ENCODE peak calls at places on chromosomes 4 and X, in seven cellular contexts. T is SK-N-SH, J is endothelial cell of umbilical vein, Y is HCT116, U is Panc1, V is upper lobe of left lung, Z is stomach. F is an unnamed sample.

GRCh38 chr4:152098365-152099060 is 337.7 kb upstream of the GATB start:
- DNase-seq in T (no peak), J (no peak), Y (no peak), U (no peak), V (no peak), Z (no peak), F (no peak)

GRCh38 chr4:137370206-137370633 is 162.1 kb downstream of the PCDH18 start:
- DNase-seq in T (no peak), J (no peak), Y (no peak), U (no peak), V (no peak), Z (no peak), F (no peak)

GRCh38 chr4:133868856-133869255 is 332.7 kb downstream of the PABPC4L start:
- DNase-seq in T (no peak), J (no peak), Y (no peak), U (no peak), V (no peak), Z (no peak), F (no peak)

GRCh38 chr4:76803522-76803921 is 94.4 kb downstream of the SOWAHB start:
- DNase-seq in T (no peak), J (peak; percentile 89), Y (no peak), U (peak; percentile 20), V (no peak), Z (no peak), F (no peak)

GRCh38 chr4:8854866-8855265 is 16.8 kb downstream of the HMX1 start:
- DNase-seq in T (no peak), J (no peak), Y (no peak), U (no peak), V (no peak), Z (no peak), F (no peak)

GRCh38 chr4:105560488-105560887 is 8.1 kb downstream of the ARHGEF38 start:
- DNase-seq in T (no peak), J (no peak), Y (no peak), U (no peak), V (no peak), Z (no peak), F (no peak)

GRCh38 chr4:57132746-57133142 is 22.6 kb upstream of the IGFBP7 start:
- DNase-seq in T (no peak), J (peak; percentile 33), Y (no peak), U (no peak), V (no peak), Z (no peak), F (no peak)

GRCh38 chr4:108272046-108272445 is 103.3 kb upstream of the LEF1 start:
- DNase-seq in T (no peak), J (no peak), Y (no peak), U (no peak), V (no peak), Z (no peak), F (no peak)

GRCh38 chrX:109347618-109348017 is 134.3 kb downstream of the GUCY2F start:
- DNase-seq in T (no peak), J (peak; percentile 72), Y (peak; percentile 19), U (no peak), V (no peak), Z (no peak), F (no peak)

GRCh38 chrX:153102436-153102835 is 30.2 kb downstream of the PNMA6A start:
- DNase-seq in T (no peak), J (no peak), Y (no peak), U (no peak), V (no peak), Z (no peak), F (no peak)

GRCh38 chr4:39331191-39331590 is 35.0 kb downstream of the RFC1 start:
- DNase-seq in T (no peak), J (no peak), Y (no peak), U (no peak), V (no peak), Z (no peak), F (no peak)

GRCh38 chr4:185839204-185839712 is 27.3 kb upstream of the SORBS2 start:
- DNase-seq in T (no peak), J (peak; percentile 95), Y (peak; percentile 54), U (peak; percentile 48), V (no peak), Z (no peak), F (peak; percentile 38)

GRCh38 chrX:119760026-119760902 is 1.9 kb downstream of the SOWAHD start:
- DNase-seq in T (peak; percentile 5), J (no peak), Y (no peak), U (no peak), V (no peak), Z (no peak), F (no peak)

GRCh38 chr4:14990484-14990883 is 11.8 kb upstream of the CPEB2 start:
- DNase-seq in T (no peak), J (no peak), Y (no peak), U (no peak), V (no peak), Z (no peak), F (no peak)

GRCh38 chr4:180120114-180120513 is 2123.1 kb upstream of the TENM3 start:
- DNase-seq in T (no peak), J (no peak), Y (no peak), U (no peak), V (no peak), Z (no peak), F (no peak)

GRCh38 chr4:139493176-139493575 is 39.3 kb downstream of the RAB33B start:
- DNase-seq in T (no peak), J (no peak), Y (no peak), U (no peak), V (no peak), Z (no peak), F (no peak)

GRCh38 chrX:73916931-73917657 is 354.1 kb downstream of the CHIC1 start:
- DNase-seq in T (no peak), J (peak; percentile 90), Y (peak; percentile 4), U (no peak), V (no peak), Z (no peak), F (no peak)

GRCh38 chrX:133444952-133445831 is 29.9 kb upstream of the GPC4 start:
- DNase-seq in T (no peak), J (no peak), Y (peak; percentile 31), U (no peak), V (no peak), Z (no peak), F (no peak)

GRCh38 chr4:38889143-38889542 is 21.5 kb downstream of the FAM114A1 start:
- DNase-seq in T (no peak), J (peak; percentile 89), Y (peak; percentile 83), U (no peak), V (no peak), Z (no peak), F (no peak)

GRCh38 chr4:152571296-152571695 is 35.4 kb upstream of the FBXW7 start:
- DNase-seq in T (no peak), J (no peak), Y (no peak), U (no peak), V (no peak), Z (no peak), F (no peak)

GRCh38 chr4:121696140-121696640 is 590 bp downstream of the ANXA5 start:
- DNase-seq in T (peak; percentile 26), J (peak; percentile 69), Y (no peak), U (no peak), V (peak; percentile 88), Z (peak; percentile 73), F (peak; percentile 71)

DNA sequence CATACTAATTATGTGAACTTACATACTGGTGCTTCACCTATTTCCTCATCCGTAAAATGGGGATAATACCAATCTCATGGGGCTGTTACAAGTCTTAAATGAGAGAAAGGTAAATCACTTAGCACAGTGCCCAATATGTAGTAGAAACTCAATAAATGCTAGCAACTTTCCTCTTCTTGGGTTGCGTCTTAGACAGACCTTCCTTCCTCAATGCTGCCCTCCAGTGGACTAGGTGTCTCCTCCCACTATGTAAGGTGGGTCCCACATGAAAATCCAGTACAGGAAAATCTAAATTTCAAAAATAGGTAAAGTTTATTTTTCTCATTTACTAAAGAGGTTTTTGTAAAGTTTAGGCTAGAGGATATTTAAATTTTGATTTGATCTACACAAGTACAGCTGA is 20.6 kb downstream of the ZDHHC9 start:
- DNase-seq in T (peak; percentile 52), J (peak; percentile 44), Y (no peak), U (no peak), V (peak; percentile 26), Z (peak; percentile 33), F (no peak)
- TF ChIP-seq CTCF in T (peak; percentile 67), J (peak; percentile 26), Y (peak; percentile 54), U (peak; percentile 74), V (peak; percentile 39), Z (no peak), F (peak; percentile 36)

GRCh38 chrX:41335590-41336331 is 1.8 kb downstream of the DDX3X start:
- DNase-seq in T (no peak), J (no peak), Y (no peak), U (no peak), V (no peak), Z (no peak), F (no peak)
- TF ChIP-seq POLR2AphosphoS5 in T (no peak), J (no peak), Y (peak; percentile 14), U (no peak), V (no peak), Z (no peak), F (no peak)

GRCh38 chr4:7630559-7631287 is 196.0 kb upstream of the PSAPL1 start:
- DNase-seq in T (peak; percentile 75), J (no peak), Y (peak; percentile 33), U (peak; percentile 53), V (no peak), Z (no peak), F (no peak)
- TF ChIP-seq CTCF in T (peak; percentile 16), J (no peak), Y (no peak), U (no peak), V (no peak), Z (no peak), F (no peak)

DNA sequence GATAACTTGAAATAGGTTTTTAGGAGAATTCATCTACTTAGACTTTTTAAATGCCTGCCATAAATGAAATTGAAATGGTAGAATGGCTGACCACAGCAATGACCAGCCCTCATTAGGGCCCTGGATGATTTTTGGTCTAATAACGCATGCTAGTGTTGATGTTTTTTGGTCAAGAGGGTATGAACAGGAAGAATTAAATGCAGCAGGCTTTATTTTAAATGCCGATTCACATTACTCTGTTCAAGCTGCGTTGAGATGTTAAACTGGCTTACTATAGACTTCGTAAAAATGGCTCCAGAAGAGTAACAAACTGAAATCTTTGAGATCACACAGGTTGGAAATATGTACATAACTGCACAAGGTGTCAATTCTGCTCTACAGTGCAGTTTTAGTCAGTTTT is 14.6 kb downstream of the DDX3X start:
- DNase-seq in T (no peak), J (no peak), Y (no peak), U (no peak), V (no peak), Z (no peak), F (no peak)
- TF ChIP-seq POLR2AphosphoS5 in T (no peak), J (no peak), Y (no peak), U (no peak), V (no peak), Z (peak; percentile 1), F (no peak)